ENCODE peak calls at places on chromosomes 6 and 20, in seven cellular contexts. P is anterior cingulate cortex, U is T-helper 17 cell, S is T-helper 1 cell, W is HCEC 1CT, R is NCI-H345, L is ELR. K is an unnamed sample.

GRCh38 chr6:156660389-156660788 is 116.8 kb upstream of the ARID1B start:
- DNase-seq in P (no peak), U (no peak), S (no peak), W (no peak), R (no peak), L (no peak), K (no peak)

GRCh38 chr6:111938710-111939109 is 65.5 kb upstream of the FYN start:
- DNase-seq in P (no peak), U (no peak), S (no peak), W (peak), R (peak), L (peak), K (no peak)

GRCh38 chr6:170371588-170371987 is 65.0 kb downstream of the FAM120B start:
- DNase-seq in P (peak), U (no peak), S (no peak), W (no peak), R (no peak), L (no peak), K (no peak)

GRCh38 chr20:8292793-8293192 is 160.7 kb downstream of the PLCB1 start:
- DNase-seq in P (no peak), U (no peak), S (no peak), W (no peak), R (no peak), L (no peak), K (no peak)

GRCh38 chr6:36884610-36885009 is 1.1 kb upstream of the C6orf89 start:
- DNase-seq in P (no peak), U (no peak), S (no peak), W (no peak), R (no peak), L (no peak), K (no peak)

GRCh38 chr20:14685179-14685578 is 347.8 kb upstream of the FLRT3 start:
- DNase-seq in P (no peak), U (no peak), S (no peak), W (no peak), R (no peak), L (no peak), K (no peak)

GRCh38 chr6:113529191-113529590 is 328.0 kb upstream of the MARCKS start:
- DNase-seq in P (no peak), U (no peak), S (no peak), W (peak), R (no peak), L (peak), K (no peak)

GRCh38 chr6:34061348-34061747 is 84.5 kb downstream of the GRM4 start:
- DNase-seq in P (no peak), U (no peak), S (no peak), W (no peak), R (no peak), L (no peak), K (no peak)

GRCh38 chr6:2940010-2940850 is 31.1 kb downstream of the SERPINB6 start:
- DNase-seq in P (no peak), U (peak), S (peak), W (no peak), R (no peak), L (no peak), K (no peak)

GRCh38 chr6:118719351-118720124 is 68.1 kb upstream of the CEP85L start:
- DNase-seq in P (no peak), U (no peak), S (no peak), W (no peak), R (no peak), L (no peak), K (no peak)

GRCh38 chr6:82371799-82372508 is 8.3 kb downstream of the TPBG start:
- DNase-seq in P (no peak), U (no peak), S (no peak), W (peak), R (no peak), L (peak), K (no peak)

GRCh38 chr6:122494665-122495272 is 23.2 kb upstream of the SERINC1 start:
- DNase-seq in P (no peak), U (no peak), S (no peak), W (no peak), R (peak), L (no peak), K (no peak)

GRCh38 chr20:36173451-36173933 is 19.0 kb downstream of the EPB41L1 start:
- DNase-seq in P (peak), U (no peak), S (no peak), W (no peak), R (no peak), L (no peak), K (no peak)